ENCODE peak calls at places on chromosomes 6 and 20, in seven cellular contexts. H is A549, P is AG10803, N is AG09309, F is left ventricle myocardium inferior, V is lower lobe of right lung, C is nephron progenitor cell. Z is an unnamed sample.

GRCh38 chr6:72350256-72350875 is 271.5 kb upstream of the KCNQ5 start:
- DNase-seq in V (no peak), N (no peak), H (no peak), F (no peak), P (no peak), C (no peak), Z (no peak)

GRCh38 chr6:126232671-126233070 is 107.2 kb upstream of the CENPW start:
- DNase-seq in H (no peak), F (no peak), V (no peak), C (no peak), P (no peak), N (no peak), Z (no peak)

GRCh38 chr20:46226602-46227001 is 81.7 kb downstream of the CDH22 start:
- DNase-seq in P (no peak), H (no peak), F (no peak), C (no peak), V (no peak), N (no peak), Z (no peak)

GRCh38 chr6:27894839-27895762 is 17.1 kb downstream of the OR2B2 start:
- DNase-seq in H (peak), N (peak), V (no peak), F (no peak), P (peak), C (peak), Z (peak)

GRCh38 chr6:127458190-127458589 is 999 bp downstream of the KIAA0408 start:
- DNase-seq in F (no peak), N (no peak), P (no peak), H (no peak), V (no peak), C (no peak), Z (no peak)

GRCh38 chr6:73585566-73586415 is 65.0 kb upstream of the EEF1A1 start:
- DNase-seq in P (peak), V (no peak), H (peak), C (no peak), F (no peak), N (peak), Z (peak)

GRCh38 chr6:137767931-137768690 is 98.9 kb upstream of the TNFAIP3 start:
- DNase-seq in P (peak), N (no peak), C (no peak), V (no peak), H (no peak), F (no peak), Z (peak)

GRCh38 chr20:24109008-24109407 is 120.4 kb upstream of the GGTLC1 start:
- DNase-seq in F (no peak), N (no peak), P (peak), H (no peak), V (no peak), C (no peak), Z (no peak)

GRCh38 chr6:44084231-44085014 is 42.8 kb downstream of the MRPL14 start:
- DNase-seq in C (peak), V (no peak), H (no peak), N (peak), F (no peak), P (peak), Z (no peak)

GRCh38 chr6:41581381-41581991 is 35.3 kb downstream of the FOXP4 start:
- DNase-seq in H (peak), C (no peak), F (no peak), V (no peak), P (peak), N (no peak), Z (no peak)

GRCh38 chr20:12203399-12203798 is 285.7 kb downstream of the BTBD3 start:
- DNase-seq in N (no peak), C (no peak), V (no peak), P (no peak), F (no peak), H (no peak), Z (no peak)

GRCh38 chr6:53377793-53378192 is 29.0 kb upstream of the ELOVL5 start:
- DNase-seq in V (no peak), H (no peak), F (no peak), P (peak), N (no peak), C (no peak), Z (no peak)

GRCh38 chr6:150324044-150324443 is 44.8 kb upstream of the IYD start:
- DNase-seq in H (no peak), V (no peak), C (no peak), N (no peak), F (no peak), P (no peak), Z (no peak)

GRCh38 chr20:32522775-32523612 is 62.1 kb downstream of the NOL4L start:
- DNase-seq in F (no peak), H (no peak), N (no peak), P (peak), C (no peak), V (peak), Z (no peak)
- TF ChIP-seq CTCF in F (no peak), H (no peak), N (no peak), P (no peak), C (no peak), V (no peak), Z (no peak)

GRCh38 chr6:15623282-15624116 is 39.3 kb downstream of the DTNBP1 start:
- DNase-seq in C (no peak), H (peak), V (no peak), N (no peak), P (peak), F (no peak), Z (peak)
- TF ChIP-seq CTCF in C (peak), H (peak), V (peak), N (peak), P (peak), F (peak), Z (no peak)

DNA sequence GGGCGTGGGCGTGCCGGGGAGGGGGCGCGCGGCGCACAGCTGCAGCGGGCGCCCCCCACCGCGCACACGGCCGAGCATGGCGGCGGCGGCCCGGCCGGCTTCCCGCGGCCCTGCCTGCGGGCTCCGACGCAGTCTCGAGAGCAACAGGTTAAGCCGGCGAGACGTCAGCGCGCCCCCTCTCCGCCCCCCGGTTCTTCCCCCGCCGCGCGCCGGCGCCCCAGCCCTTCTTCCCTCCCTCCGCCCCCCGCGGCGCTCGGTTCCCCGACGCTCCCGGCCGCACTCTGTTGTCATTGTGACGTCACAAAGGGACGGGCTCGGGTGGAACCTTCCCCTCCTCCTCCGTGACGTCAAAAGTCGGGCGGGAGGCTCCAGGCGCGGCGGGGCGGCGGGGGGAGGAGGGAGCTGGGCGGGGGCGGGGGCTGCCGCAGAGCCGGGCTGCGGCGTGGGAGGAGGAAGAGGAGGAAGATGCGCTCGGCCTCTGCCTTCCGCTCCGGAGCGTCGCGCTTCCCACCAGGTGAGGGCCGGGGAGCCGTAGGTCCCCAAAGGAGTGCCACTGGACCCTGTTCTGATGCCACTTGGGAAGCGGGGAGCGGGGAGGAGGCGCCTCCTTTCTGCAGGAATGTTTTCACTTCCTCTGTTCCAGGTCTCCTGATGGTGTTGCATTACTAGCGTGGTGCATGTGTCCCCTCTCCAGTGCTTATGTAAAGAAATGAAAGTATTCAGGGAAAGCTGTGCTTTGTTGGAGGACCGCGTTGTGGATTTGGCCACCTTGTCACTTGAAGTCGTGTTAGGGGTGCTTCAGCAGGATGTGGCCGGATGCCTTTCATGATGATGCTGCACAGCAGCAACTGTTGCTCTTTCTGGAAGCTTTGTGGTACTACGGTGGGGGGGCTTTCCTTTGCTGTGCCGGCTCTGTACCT is 2.8 kb downstream of the JARID2 start:
- DNase-seq in F (peak), C (peak), N (no peak), H (peak), P (peak), V (peak), Z (peak)
- TF ChIP-seq CTCF in F (peak), C (no peak), N (peak), H (no peak), P (peak), V (peak), Z (no peak)

DNA sequence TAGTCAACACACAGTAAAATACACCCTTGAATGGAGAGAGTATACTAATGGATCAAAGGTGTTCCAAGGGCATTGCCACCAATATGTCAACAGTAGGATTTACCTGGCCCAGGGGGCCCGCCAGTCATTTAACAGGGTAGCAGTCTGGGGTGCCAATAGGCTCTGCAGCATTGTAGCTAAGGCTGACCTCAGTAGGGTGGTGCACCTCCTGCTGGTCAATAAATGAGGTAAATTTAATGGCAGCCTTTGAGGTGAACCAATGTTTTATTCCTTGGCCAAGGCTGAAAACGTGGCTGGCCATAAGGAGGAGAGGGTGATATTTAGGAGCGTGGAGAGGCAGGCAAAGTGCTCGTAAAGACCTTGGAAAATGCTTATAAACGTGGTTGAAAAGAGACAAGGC is 147.2 kb downstream of the RPS12 start:
- DNase-seq in V (no peak), F (no peak), P (no peak), N (no peak), H (no peak), C (no peak), Z (peak)
- TF ChIP-seq CTCF in V (no peak), F (no peak), P (peak), N (no peak), H (no peak), C (no peak), Z (peak)

GRCh38 chr20:16434087-16434664 is 139.1 kb downstream of the KIF16B start:
- DNase-seq in F (peak), N (no peak), H (peak), P (peak), V (peak), C (peak), Z (peak)
- TF ChIP-seq CTCF in F (peak), N (peak), H (peak), P (peak), V (peak), C (peak), Z (peak)

Z was measured in GM20000.